ENCODE peak calls at places on chromosomes 7 and 10, in nine cellular contexts. Z is HCT116; T is CD4-positive, alpha-beta memory T cell; M is HL-60; K is naive thymus-derived CD4-positive, alpha-beta T cell; G is fibroblast of lung; E is lower lobe of right lung; X is astrocyte; Q is CD8-positive, alpha-beta memory T cell. F is an unnamed sample.

GRCh38 chr7:100175296-100175935 is 1.8 kb downstream of the GPC2 start:
- DNase-seq in Z (no peak), T (no peak), M (no peak), K (no peak), G (no peak), E (no peak), X (no peak), Q (no peak), F (no peak)

GRCh38 chr7:107469836-107470416 is at the start of gene GPR22:
- DNase-seq in Z (no peak), T (no peak), M (no peak), K (no peak), G (no peak), E (no peak), X (no peak), Q (no peak), F (no peak)

GRCh38 chr7:156055206-156055822 is 243.1 kb upstream of the SHH start:
- DNase-seq in Z (no peak), T (no peak), M (no peak), K (no peak), G (no peak), E (no peak), X (no peak), Q (no peak), F (no peak)

GRCh38 chr10:89625041-89625765 is 19.8 kb downstream of the PANK1 start:
- DNase-seq in Z (no peak), T (no peak), M (no peak), K (no peak), G (no peak), E (no peak), X (peak), Q (no peak), F (no peak)

GRCh38 chr7:1742555-1743303 is 72.7 kb downstream of the ELFN1 start:
- DNase-seq in Z (no peak), T (peak), M (peak), K (no peak), G (peak), E (no peak), X (no peak), Q (peak), F (peak)

GRCh38 chr10:33238643-33239042 is 95.8 kb downstream of the NRP1 start:
- DNase-seq in Z (no peak), T (no peak), M (no peak), K (no peak), G (peak), E (no peak), X (peak), Q (no peak), F (no peak)

GRCh38 chr7:25665346-25665745 is 437.1 kb upstream of the NPVF start:
- DNase-seq in Z (no peak), T (no peak), M (no peak), K (no peak), G (no peak), E (no peak), X (no peak), Q (no peak), F (no peak)

GRCh38 chr10:176677-177076 is 41.4 kb downstream of the ZMYND11 start:
- DNase-seq in Z (no peak), T (no peak), M (no peak), K (no peak), G (no peak), E (no peak), X (no peak), Q (no peak), F (no peak)

GRCh38 chr10:103333934-103334520 is 16.9 kb downstream of the PCGF6 start:
- DNase-seq in Z (peak), T (peak), M (no peak), K (no peak), G (peak), E (no peak), X (peak), Q (no peak), F (no peak)

GRCh38 chr10:118701529-118702323 is 53.0 kb downstream of the CACUL1 start:
- DNase-seq in Z (no peak), T (no peak), M (no peak), K (no peak), G (no peak), E (no peak), X (peak), Q (peak), F (no peak)

GRCh38 chr10:23448323-23448722 is 9.4 kb downstream of the OTUD1 start:
- DNase-seq in Z (no peak), T (no peak), M (no peak), K (no peak), G (no peak), E (no peak), X (no peak), Q (no peak), F (no peak)

GRCh38 chr7:92767427-92767826 is 68.9 kb downstream of the CDK6 start:
- DNase-seq in Z (no peak), T (no peak), M (no peak), K (no peak), G (peak), E (no peak), X (peak), Q (no peak), F (no peak)

GRCh38 chr10:124236818-124237217 is 143.4 kb upstream of the CHST15 start:
- DNase-seq in Z (no peak), T (no peak), M (no peak), K (no peak), G (no peak), E (no peak), X (peak), Q (no peak), F (peak)

GRCh38 chr7:92634924-92635519 is 44.8 kb upstream of the FAM133B start:
- DNase-seq in Z (peak), T (no peak), M (peak), K (peak), G (peak), E (no peak), X (peak), Q (no peak), F (no peak)

GRCh38 chr10:6020806-6021205 is 41.4 kb downstream of the IL2RA start:
- DNase-seq in Z (no peak), T (no peak), M (no peak), K (peak), G (peak), E (no peak), X (no peak), Q (no peak), F (no peak)

GRCh38 chr7:97116308-97116707 is 1.2 kb upstream of the SDHAF3 start:
- DNase-seq in Z (no peak), T (no peak), M (peak), K (no peak), G (no peak), E (no peak), X (no peak), Q (no peak), F (no peak)

GRCh38 chr7:81780914-81781693 is 11.3 kb upstream of the HGF start:
- DNase-seq in Z (no peak), T (no peak), M (peak), K (no peak), G (no peak), E (no peak), X (no peak), Q (no peak), F (no peak)

GRCh38 chr7:35761882-35762720 is 38.8 kb upstream of the SEPTIN7 start:
- DNase-seq in Z (no peak), T (no peak), M (no peak), K (no peak), G (peak), E (no peak), X (no peak), Q (no peak), F (no peak)

GRCh38 chr10:129035052-129035805 is 431.8 kb upstream of the MGMT start:
- DNase-seq in Z (no peak), T (peak), M (no peak), K (peak), G (peak), E (no peak), X (no peak), Q (peak), F (no peak)

GRCh38 chr7:86942081-86942480 is 117.4 kb downstream of the ELAPOR2 start:
- DNase-seq in Z (no peak), T (no peak), M (no peak), K (no peak), G (peak), E (no peak), X (no peak), Q (no peak), F (no peak)

GRCh38 chr10:16941865-16942264 is 124.6 kb upstream of the RSU1 start:
- DNase-seq in Z (no peak), T (no peak), M (no peak), K (no peak), G (peak), E (no peak), X (peak), Q (no peak), F (no peak)

GRCh38 chr7:102454423-102454822 is 10.2 kb downstream of the ALKBH4 start:
- DNase-seq in Z (no peak), T (no peak), M (no peak), K (no peak), G (no peak), E (no peak), X (no peak), Q (no peak), F (peak)

GRCh38 chr10:124946945-124947344 is 5.0 kb downstream of the ZRANB1 start:
- DNase-seq in Z (no peak), T (no peak), M (no peak), K (no peak), G (no peak), E (no peak), X (no peak), Q (no peak), F (no peak)

GRCh38 chr7:95550546-95550945 is 45.8 kb downstream of the PDK4 start:
- DNase-seq in Z (no peak), T (no peak), M (no peak), K (no peak), G (no peak), E (no peak), X (no peak), Q (no peak), F (no peak)

GRCh38 chr7:7569615-7570014 is 2.9 kb downstream of the MIOS start:
- DNase-seq in Z (no peak), T (no peak), M (no peak), K (no peak), G (no peak), E (no peak), X (no peak), Q (no peak), F (no peak)

GRCh38 chr7:99457646-99458493 is 8.1 kb downstream of the ATP5MF start:
- DNase-seq in Z (no peak), T (no peak), M (no peak), K (no peak), G (no peak), E (no peak), X (no peak), Q (no peak), F (no peak)

GRCh38 chr10:122468923-122469781 is 7.8 kb downstream of the HTRA1 start:
- DNase-seq in Z (peak), T (no peak), M (no peak), K (no peak), G (peak), E (no peak), X (peak), Q (no peak), F (no peak)

DNA sequence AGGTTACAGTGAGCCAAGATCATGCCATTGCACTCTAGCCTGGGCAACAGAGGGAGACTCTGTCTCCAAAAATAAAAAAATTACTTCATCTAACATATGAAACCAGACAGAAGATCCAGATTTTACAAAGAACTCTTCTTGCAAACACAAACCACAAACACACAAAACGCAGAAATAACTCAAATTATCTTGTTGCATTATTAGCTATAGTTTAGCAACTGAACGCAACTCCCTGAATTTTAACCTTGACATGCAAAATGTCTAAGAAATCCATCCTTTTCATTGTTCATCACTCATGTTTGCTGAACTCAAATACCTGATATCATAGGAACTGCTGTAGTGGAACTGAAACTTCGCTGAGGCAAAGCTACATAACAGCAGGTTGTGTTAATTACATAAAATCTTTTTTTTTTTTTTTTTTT is 64.1 kb downstream of the MICU1 start:
- DNase-seq in Z (no peak), T (no peak), M (no peak), K (no peak), G (no peak), E (no peak), X (no peak), Q (no peak), F (no peak)
- H3K27ac ChIP-seq in Z (no peak), T (no peak), M (no peak), K (no peak), G (no peak), E (no peak), X (no peak), Q (no peak), F (no peak)

GRCh38 chr10:29535012-29535777 is 99.6 kb downstream of the SVIL start:
- DNase-seq in Z (peak), T (no peak), M (no peak), K (no peak), G (peak), E (peak), X (peak), Q (no peak), F (peak)
- H3K4me3 ChIP-seq in Z (no peak), T (no peak), M (no peak), K (no peak), G (peak), E (peak), X (peak), Q (no peak), F (peak)

GRCh38 chr7:105651798-105652197 is 70.5 kb upstream of the EFCAB10 start:
- DNase-seq in Z (no peak), T (no peak), M (no peak), K (no peak), G (no peak), E (no peak), X (no peak), Q (no peak), F (no peak)
- H3K27ac ChIP-seq in Z (no peak), T (no peak), M (no peak), K (no peak), G (no peak), E (no peak), X (no peak), Q (no peak), F (no peak)

GRCh38 chr7:34104120-34104519 is 198.8 kb downstream of the BMPER start:
- DNase-seq in Z (no peak), T (no peak), M (no peak), K (no peak), G (no peak), E (no peak), X (peak), Q (no peak), F (no peak)
- H3K4me3 ChIP-seq in Z (no peak), T (no peak), M (no peak), K (no peak), G (no peak), E (no peak), X (no peak), Q (no peak), F (no peak)

GRCh38 chr10:13000431-13000830 is 1.1 kb downstream of the CCDC3 start:
- DNase-seq in Z (no peak), T (no peak), M (no peak), K (no peak), G (no peak), E (no peak), X (no peak), Q (no peak), F (no peak)

GRCh38 chr10:13003781-13004180 is 2.3 kb upstream of the CCDC3 start:
- DNase-seq in Z (no peak), T (no peak), M (no peak), K (no peak), G (no peak), E (no peak), X (no peak), Q (no peak), F (no peak)

GRCh38 chr10:13001041-13001886 is at the start of gene CCDC3:
- DNase-seq in Z (no peak), T (no peak), M (no peak), K (peak), G (no peak), E (peak), X (no peak), Q (no peak), F (peak)

GRCh38 chr10:13003004-13003403 is 1.5 kb upstream of the CCDC3 start:
- DNase-seq in Z (no peak), T (no peak), M (no peak), K (no peak), G (peak), E (no peak), X (peak), Q (no peak), F (no peak)

GRCh38 chr10:13001887-13002212 is 337 bp upstream of the CCDC3 start:
- DNase-seq in Z (no peak), T (no peak), M (no peak), K (no peak), G (no peak), E (no peak), X (no peak), Q (no peak), F (no peak)
- H3K27ac ChIP-seq in Z (no peak), T (no peak), M (no peak), K (no peak), G (no peak), E (no peak), X (no peak), Q (no peak), F (no peak)

DNA sequence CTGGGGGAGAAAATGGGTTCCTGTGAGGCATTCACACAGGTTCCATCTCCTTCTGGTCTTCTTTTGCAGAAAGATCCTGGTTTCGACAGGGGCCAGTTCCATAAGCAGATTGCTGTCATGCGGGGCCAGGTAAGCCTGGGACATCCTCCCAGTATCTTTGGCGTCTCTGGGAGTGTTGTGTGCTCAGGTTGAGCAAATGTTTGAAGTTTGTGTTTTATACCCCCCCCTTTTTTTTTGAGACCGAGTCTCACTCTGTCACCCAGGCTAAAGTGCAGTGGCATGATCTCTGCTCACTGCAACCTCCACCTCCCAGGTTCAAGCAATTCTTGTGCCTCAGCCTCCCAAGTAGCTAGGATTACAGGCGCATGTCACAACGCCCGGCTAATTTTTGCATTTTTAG is 20.0 kb downstream of the AVPI1 start:
- DNase-seq in Z (no peak), T (no peak), M (no peak), K (no peak), G (no peak), E (no peak), X (no peak), Q (no peak), F (no peak)
- H3K4me3 ChIP-seq in Z (no peak), T (no peak), M (no peak), K (no peak), G (no peak), E (no peak), X (no peak), Q (no peak), F (no peak)

DNA sequence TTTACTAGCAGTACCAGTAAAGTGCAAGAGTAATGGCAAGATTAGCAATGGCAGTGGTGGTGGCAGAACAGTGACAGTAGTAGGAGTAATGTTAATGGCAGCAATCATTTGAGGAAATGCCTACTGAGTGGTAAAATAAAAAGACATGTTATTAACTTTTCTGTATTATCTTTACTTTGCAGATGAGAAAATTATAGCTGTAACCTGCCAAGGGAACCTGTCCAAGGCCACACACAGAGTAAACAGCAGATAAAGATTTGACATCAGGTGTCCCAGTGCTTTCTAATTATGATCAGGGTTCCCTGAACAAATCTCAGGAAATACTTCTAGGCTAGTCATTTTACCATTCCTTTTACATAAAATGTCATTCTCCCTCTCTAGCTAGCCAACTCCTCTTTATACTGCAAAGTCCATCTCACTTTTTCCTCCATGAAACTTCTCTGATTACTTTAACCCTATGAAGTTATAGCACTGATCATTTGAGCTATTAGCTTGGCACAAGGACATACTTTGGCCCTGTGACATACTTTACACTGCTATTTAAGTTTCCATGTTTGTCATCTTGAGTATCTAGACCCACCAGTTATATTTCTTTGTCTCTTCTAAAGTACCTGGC is 219.1 kb downstream of the TAX1BP1 start:
- DNase-seq in Z (no peak), T (no peak), M (no peak), K (no peak), G (no peak), E (no peak), X (no peak), Q (no peak), F (no peak)
- H3K27ac ChIP-seq in Z (no peak), T (no peak), M (no peak), K (no peak), G (no peak), E (no peak), X (no peak), Q (no peak), F (no peak)